ENCODE peak calls at places on chromosomes 13 and 19, in ten cellular contexts. B, A, Z, P, I, R, E, L, M and D are unnamed samples.

GRCh38 chr13:102028846-102029245 is 373.0 kb downstream of the FGF14 start:
- DNase-seq in Z (no peak), B (no peak), I (no peak), A (no peak), R (no peak), L (no peak), E (no peak), M (no peak), P (no peak), D (no peak)

GRCh38 chr13:44050450-44051063 is 170.9 kb downstream of the LACC1 start:
- DNase-seq in A (peak; percentile 4), B (peak; percentile 18), M (peak; percentile 54), L (peak; percentile 64), E (no peak), P (peak; percentile 64), I (peak; percentile 65), Z (no peak), R (no peak), D (no peak)

GRCh38 chr19:370641-371330 is 26.2 kb upstream of the MIER2 start:
- DNase-seq in R (no peak), E (no peak), M (no peak), Z (no peak), I (no peak), A (no peak), L (no peak), B (no peak), P (no peak), D (no peak)

GRCh38 chr13:101303512-101303911 is 112.8 kb downstream of the NALCN start:
- DNase-seq in P (no peak), M (no peak), A (no peak), R (no peak), B (no peak), L (no peak), I (no peak), Z (no peak), E (no peak), D (no peak)

GRCh38 chr13:111025310-111025709 is 89.8 kb upstream of the ARHGEF7 start:
- DNase-seq in Z (no peak), M (no peak), P (no peak), R (no peak), E (no peak), I (no peak), L (no peak), B (no peak), A (no peak), D (no peak)

GRCh38 chr19:57632987-57633831 is at the start of gene ZNF211:
- DNase-seq in E (peak; percentile 50), Z (peak; percentile 83), I (peak; percentile 98), A (peak; percentile 73), R (peak; percentile 93), M (peak; percentile 96), P (peak; percentile 98), B (peak; percentile 96), L (peak; percentile 97), D (peak; percentile 72)

GRCh38 chr13:112619730-112620639 is 32.0 kb upstream of the TUBGCP3 start:
- DNase-seq in E (no peak), I (no peak), M (no peak), Z (no peak), A (no peak), P (peak; percentile 19), L (no peak), R (no peak), B (peak; percentile 18), D (no peak)

GRCh38 chr13:93147946-93148345 is 78.7 kb upstream of the GPC6 start:
- DNase-seq in E (no peak), B (peak; percentile 50), L (no peak), P (no peak), A (no peak), Z (no peak), M (no peak), R (no peak), I (no peak), D (no peak)

GRCh38 chr13:32881074-32881791 is 135.0 kb upstream of the KL start:
- DNase-seq in R (no peak), A (no peak), L (no peak), B (peak; percentile 71), I (no peak), E (no peak), Z (no peak), P (peak; percentile 43), M (peak; percentile 56), D (no peak)

GRCh38 chr19:46068345-46069258 is 27.8 kb upstream of the IGFL4 start:
- DNase-seq in Z (no peak), I (peak; percentile 42), L (peak; percentile 86), M (peak; percentile 99), B (peak; percentile 88), R (peak; percentile 30), A (peak; percentile 56), P (peak; percentile 95), E (no peak), D (peak; percentile 90)

GRCh38 chr19:10878253-10878652 is 6.9 kb downstream of the CARM1 start:
- DNase-seq in B (no peak), A (no peak), E (no peak), Z (no peak), I (peak; percentile 64), M (no peak), L (no peak), R (no peak), P (no peak), D (no peak)

GRCh38 chr19:53824134-53824611 is at the start of gene NLRP12:
- DNase-seq in Z (no peak), I (peak; percentile 92), M (no peak), L (peak; percentile 26), P (no peak), R (no peak), A (no peak), B (no peak), E (no peak), D (no peak)

GRCh38 chr19:49214701-49215100 is 57.1 kb downstream of the TRPM4 start:
- DNase-seq in E (no peak), I (no peak), B (no peak), A (no peak), M (no peak), Z (no peak), R (no peak), P (no peak), L (no peak), D (no peak)

GRCh38 chr13:39998166-39998565 is 342.7 kb downstream of the COG6 start:
- DNase-seq in R (no peak), B (no peak), I (no peak), P (no peak), E (no peak), A (no peak), Z (no peak), M (no peak), L (no peak), D (no peak)

GRCh38 chr19:49415810-49416200 is 7.4 kb downstream of the PTH2 start:
- DNase-seq in L (no peak), I (no peak), M (no peak), R (no peak), E (no peak), B (no peak), Z (no peak), P (no peak), A (no peak), D (no peak)

GRCh38 chr13:101959016-101959415 is 442.8 kb downstream of the FGF14 start:
- DNase-seq in P (no peak), Z (no peak), R (no peak), B (no peak), I (no peak), M (no peak), E (no peak), L (peak; percentile 11), A (no peak), D (no peak)

GRCh38 chr19:4437103-4437502 is 20.5 kb downstream of the UBXN6 start:
- DNase-seq in A (no peak), P (no peak), M (no peak), L (no peak), E (no peak), B (no peak), R (no peak), I (no peak), Z (no peak), D (no peak)

GRCh38 chr13:110063490-110063889 is 243.5 kb downstream of the COL4A1 start:
- DNase-seq in I (no peak), Z (no peak), R (no peak), E (no peak), M (no peak), B (no peak), A (no peak), P (no peak), L (no peak), D (no peak)

GRCh38 chr13:39148513-39148961 is 110.3 kb downstream of the NHLRC3 start:
- DNase-seq in P (peak; percentile 20), E (no peak), M (peak; percentile 94), L (peak; percentile 81), R (no peak), Z (no peak), B (peak; percentile 53), A (peak; percentile 2), I (peak; percentile 86), D (peak; percentile 33)

GRCh38 chr19:12785431-12786011 is 5.8 kb upstream of the JUNB start:
- DNase-seq in Z (no peak), B (peak; percentile 50), E (no peak), A (no peak), M (no peak), I (peak; percentile 50), P (no peak), R (no peak), L (no peak), D (no peak)

GRCh38 chr13:94128430-94128829 is 351.1 kb downstream of the DCT start:
- DNase-seq in E (no peak), A (no peak), M (no peak), I (peak; percentile 73), Z (no peak), R (no peak), P (no peak), B (peak; percentile 55), L (no peak), D (no peak)